ENCODE peak calls at places on chromosomes 6 and 20, in four cellular contexts. One of them, this sample, is unnamed.

GRCh38 chr6:43956478-43956877 is 170.8 kb downstream of the MRPL14 start:
- DNase-seq in IMR-90: no peak
- DNase-seq in mesendoderm: no peak
- DNase-seq in H1: no peak
- DNase-seq in this sample: no peak

GRCh38 chr6:35778437-35778836 is 2.0 kb downstream of the CLPSL2 start:
- DNase-seq in mesendoderm: no peak
- DNase-seq in H1: no peak
- DNase-seq in IMR-90: no peak
- DNase-seq in this sample: no peak

GRCh38 chr20:63754008-63754407 is 14.4 kb downstream of the SLC2A4RG start:
- DNase-seq in mesendoderm: no peak
- DNase-seq in H1: no peak
- DNase-seq in IMR-90: no peak
- DNase-seq in this sample: no peak

GRCh38 chr6:47247227-47247797 is 62.4 kb downstream of the TNFRSF21 start:
- DNase-seq in H1: no peak
- DNase-seq in mesendoderm: no peak
- DNase-seq in IMR-90: no peak
- DNase-seq in this sample: no peak

GRCh38 chr6:132749111-132749510 is 8.6 kb downstream of the VNN2 start:
- DNase-seq in IMR-90: peak
- DNase-seq in mesendoderm: peak
- DNase-seq in H1: no peak
- DNase-seq in this sample: no peak

GRCh38 chr6:7542065-7542877 is 800 bp downstream of the DSP start:
- DNase-seq in H1: no peak
- DNase-seq in mesendoderm: peak
- DNase-seq in IMR-90: no peak
- DNase-seq in this sample: peak

GRCh38 chr6:61217714-61218113 is 1068.3 kb downstream of the KHDRBS2 start:
- DNase-seq in IMR-90: no peak
- DNase-seq in H1: no peak
- DNase-seq in mesendoderm: no peak
- DNase-seq in this sample: no peak

GRCh38 chr6:119501798-119502483 is 152.4 kb upstream of the MAN1A1 start:
- DNase-seq in IMR-90: no peak
- DNase-seq in mesendoderm: no peak
- DNase-seq in H1: no peak
- DNase-seq in this sample: no peak

GRCh38 chr6:153092082-153093013 is 38.7 kb downstream of the RGS17 start:
- DNase-seq in H1: no peak
- DNase-seq in mesendoderm: no peak
- DNase-seq in IMR-90: peak
- DNase-seq in this sample: no peak

GRCh38 chr20:41017448-41018042 is 11.1 kb upstream of the TOP1 start:
- DNase-seq in IMR-90: no peak
- DNase-seq in H1: no peak
- DNase-seq in mesendoderm: peak
- DNase-seq in this sample: no peak

GRCh38 chr6:32208996-32209395 is 14.9 kb downstream of the NOTCH4 start:
- DNase-seq in H1: no peak
- DNase-seq in mesendoderm: no peak
- DNase-seq in IMR-90: no peak
- DNase-seq in this sample: no peak

GRCh38 chr6:134145786-134146185 is 93.4 kb upstream of the SLC2A12 start:
- DNase-seq in IMR-90: peak
- DNase-seq in mesendoderm: peak
- DNase-seq in H1: no peak
- DNase-seq in this sample: no peak

GRCh38 chr6:169811521-169812256 is 60.3 kb downstream of the ERMARD start:
- DNase-seq in H1: no peak
- DNase-seq in IMR-90: no peak
- DNase-seq in mesendoderm: no peak
- DNase-seq in this sample: no peak

GRCh38 chr20:45907219-45907948 is 4.6 kb downstream of the PLTP start:
- DNase-seq in mesendoderm: no peak
- DNase-seq in H1: no peak
- DNase-seq in IMR-90: no peak
- DNase-seq in this sample: no peak

GRCh38 chr6:147141690-147142308 is 62.4 kb upstream of the STXBP5 start:
- DNase-seq in mesendoderm: peak
- DNase-seq in IMR-90: peak
- DNase-seq in H1: no peak
- DNase-seq in this sample: no peak

GRCh38 chr20:51064160-51064559 is 41.3 kb upstream of the KCNG1 start:
- DNase-seq in H1: no peak
- DNase-seq in mesendoderm: no peak
- DNase-seq in IMR-90: no peak
- DNase-seq in this sample: no peak

GRCh38 chr6:28906674-28907073 is 17.1 kb downstream of the TRIM27 start:
- DNase-seq in mesendoderm: no peak
- DNase-seq in IMR-90: no peak
- DNase-seq in H1: no peak
- DNase-seq in this sample: no peak

GRCh38 chr6:158408552-158409130 is 96.4 kb downstream of the TULP4 start:
- DNase-seq in mesendoderm: no peak
- DNase-seq in H1: no peak
- DNase-seq in IMR-90: peak
- DNase-seq in this sample: no peak

GRCh38 chr6:159577564-159577963 is 115.5 kb downstream of the SOD2 start:
- DNase-seq in mesendoderm: peak
- DNase-seq in H1: peak
- DNase-seq in IMR-90: peak
- DNase-seq in this sample: no peak

GRCh38 chr6:153015094-153015645 is 12.7 kb upstream of the MTRF1L start:
- DNase-seq in H1: no peak
- DNase-seq in mesendoderm: peak
- DNase-seq in IMR-90: no peak
- DNase-seq in this sample: no peak

GRCh38 chr20:29301624-29302259 is 1955.7 kb upstream of the DEFB115 start:
- DNase-seq in H1: no peak
- DNase-seq in IMR-90: no peak
- DNase-seq in mesendoderm: no peak
- DNase-seq in this sample: no peak

GRCh38 chr6:34657037-34657306 is 39.6 kb downstream of the ILRUN start:
- DNase-seq in IMR-90: no peak
- DNase-seq in H1: no peak
- DNase-seq in mesendoderm: no peak
- DNase-seq in this sample: no peak

GRCh38 chr6:88670369-88670768 is 293.0 kb downstream of the RNGTT start:
- DNase-seq in H1: no peak
- DNase-seq in IMR-90: no peak
- DNase-seq in mesendoderm: peak
- DNase-seq in this sample: no peak

GRCh38 chr20:25066386-25066785 is 8.4 kb upstream of the ACSS1 start:
- DNase-seq in IMR-90: no peak
- DNase-seq in mesendoderm: no peak
- DNase-seq in H1: no peak
- DNase-seq in this sample: no peak

GRCh38 chr6:11098009-11098408 is 4.4 kb downstream of the SMIM13 start:
- DNase-seq in H1: no peak
- DNase-seq in IMR-90: no peak
- DNase-seq in mesendoderm: no peak
- DNase-seq in this sample: no peak

GRCh38 chr6:11097476-11097875 is 3.8 kb downstream of the SMIM13 start:
- DNase-seq in H1: no peak
- DNase-seq in mesendoderm: no peak
- DNase-seq in IMR-90: no peak
- DNase-seq in this sample: no peak

GRCh38 chr6:11101417-11101816 is 7.8 kb downstream of the SMIM13 start:
- DNase-seq in mesendoderm: no peak
- DNase-seq in IMR-90: no peak
- DNase-seq in H1: no peak
- DNase-seq in this sample: no peak

GRCh38 chr6:11103065-11103464 is 8.5 kb downstream of the ERVFRD-1 start:
- DNase-seq in mesendoderm: no peak
- DNase-seq in IMR-90: no peak
- DNase-seq in H1: no peak
- DNase-seq in this sample: no peak
- H2BK120ac ChIP-seq in mesendoderm: no peak
- H2BK120ac ChIP-seq in IMR-90: no peak
- H2BK120ac ChIP-seq in H1: no peak
- H2BK120ac ChIP-seq in this sample: no peak

DNA sequence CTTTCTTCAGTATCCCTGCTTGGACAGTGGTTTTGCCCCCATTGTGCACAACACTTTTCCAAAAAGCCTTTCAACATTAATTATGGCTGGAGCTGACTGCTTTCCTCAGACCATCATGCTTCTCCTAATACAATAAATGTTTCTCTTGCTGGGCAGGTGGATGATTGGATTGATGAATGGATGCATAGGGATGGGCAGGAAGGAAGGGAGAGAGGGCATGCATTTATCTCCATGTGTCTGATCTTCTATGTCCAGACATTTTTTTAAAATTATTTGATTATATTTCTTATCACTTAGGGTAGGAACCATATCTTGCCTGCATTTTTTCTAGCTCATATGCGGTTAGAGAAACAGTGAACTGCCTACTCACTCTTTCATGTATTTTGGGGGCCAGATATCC is 218.5 kb downstream of the PRL start:
- DNase-seq in mesendoderm: no peak
- DNase-seq in IMR-90: no peak
- DNase-seq in H1: no peak
- DNase-seq in this sample: no peak
- H2BK120ac ChIP-seq in mesendoderm: no peak
- H2BK120ac ChIP-seq in IMR-90: no peak
- H2BK120ac ChIP-seq in H1: no peak
- H2BK120ac ChIP-seq in this sample: no peak

DNA sequence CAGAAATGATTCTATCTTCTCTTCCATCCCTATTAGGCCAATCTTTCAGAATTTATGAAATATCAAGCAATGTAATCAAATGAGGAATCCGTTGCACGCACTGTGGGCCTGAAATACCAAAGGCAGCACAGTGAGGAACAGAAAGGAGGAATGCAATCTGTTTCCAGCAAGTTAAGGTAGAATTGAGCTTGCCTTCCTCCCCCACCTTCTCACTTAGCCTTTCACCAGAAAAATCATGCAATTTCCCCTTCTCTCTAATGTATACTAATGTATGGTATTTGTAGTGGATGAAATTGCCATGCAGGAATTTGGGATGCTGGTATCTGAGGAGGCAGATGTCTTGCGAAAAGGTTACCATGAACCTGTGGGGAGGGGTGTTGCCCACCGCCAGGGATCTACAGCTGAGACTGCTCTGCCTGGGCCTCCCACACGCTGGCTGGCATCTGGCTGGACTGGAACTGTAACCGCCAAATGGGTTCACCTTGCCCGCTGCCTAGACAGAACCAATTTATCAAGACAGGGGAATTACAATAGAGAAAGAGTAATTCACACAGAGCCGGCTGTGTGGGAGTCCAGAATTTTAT is 222.4 kb upstream of the MYLIP start:
- DNase-seq in IMR-90: no peak
- DNase-seq in H1: no peak
- DNase-seq in mesendoderm: no peak
- DNase-seq in this sample: no peak
- H2BK120ac ChIP-seq in IMR-90: no peak
- H2BK120ac ChIP-seq in H1: no peak
- H2BK120ac ChIP-seq in mesendoderm: no peak
- H2BK120ac ChIP-seq in this sample: no peak

GRCh38 chr20:62276448-62276847 is 26.3 kb upstream of the ADRM1 start:
- DNase-seq in IMR-90: no peak
- DNase-seq in mesendoderm: no peak
- DNase-seq in H1: no peak
- DNase-seq in this sample: no peak
- H2BK120ac ChIP-seq in IMR-90: no peak
- H2BK120ac ChIP-seq in mesendoderm: no peak
- H2BK120ac ChIP-seq in H1: no peak
- H2BK120ac ChIP-seq in this sample: no peak

DNA sequence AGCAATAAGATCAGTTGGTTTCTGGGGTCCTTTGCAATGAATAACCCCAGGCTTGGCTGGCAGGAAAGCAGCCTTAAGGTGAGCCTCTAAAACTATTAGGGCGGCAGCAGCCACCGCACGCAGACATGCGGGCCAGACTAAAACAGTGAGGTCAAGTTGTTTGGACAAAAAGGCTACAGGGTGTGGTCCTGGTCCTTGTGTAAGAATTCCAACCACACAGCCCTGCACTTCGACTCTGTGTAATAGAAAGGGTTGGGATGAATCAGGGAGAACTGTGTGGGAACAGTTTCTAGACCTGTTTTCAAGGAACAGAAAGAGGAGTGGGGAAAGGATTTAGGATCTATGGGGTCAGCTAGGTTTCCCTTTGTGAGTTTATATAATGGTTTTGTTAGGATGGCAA is 237.6 kb downstream of the SMOC2 start:
- DNase-seq in H1: no peak
- DNase-seq in IMR-90: no peak
- DNase-seq in mesendoderm: no peak
- DNase-seq in this sample: no peak
- H2BK120ac ChIP-seq in H1: no peak
- H2BK120ac ChIP-seq in IMR-90: no peak
- H2BK120ac ChIP-seq in mesendoderm: no peak
- H2BK120ac ChIP-seq in this sample: no peak

GRCh38 chr6:3714111-3714510 is 37.4 kb downstream of the PXDC1 start:
- DNase-seq in H1: no peak
- DNase-seq in IMR-90: no peak
- DNase-seq in mesendoderm: no peak
- DNase-seq in this sample: no peak

GRCh38 chr6:3714768-3715167 is 36.7 kb downstream of the PXDC1 start:
- DNase-seq in IMR-90: no peak
- DNase-seq in mesendoderm: no peak
- DNase-seq in H1: no peak
- DNase-seq in this sample: no peak

GRCh38 chr6:3711776-3712175 is 39.7 kb downstream of the PXDC1 start:
- DNase-seq in H1: no peak
- DNase-seq in IMR-90: no peak
- DNase-seq in mesendoderm: no peak
- DNase-seq in this sample: no peak

GRCh38 chr6:3712827-3713226 is 38.7 kb downstream of the PXDC1 start:
- DNase-seq in IMR-90: no peak
- DNase-seq in mesendoderm: no peak
- DNase-seq in H1: no peak
- DNase-seq in this sample: no peak

GRCh38 chr6:3713266-3713665 is 38.2 kb downstream of the PXDC1 start:
- DNase-seq in IMR-90: no peak
- DNase-seq in mesendoderm: no peak
- DNase-seq in H1: no peak
- DNase-seq in this sample: no peak
- H2BK120ac ChIP-seq in IMR-90: no peak
- H2BK120ac ChIP-seq in mesendoderm: no peak
- H2BK120ac ChIP-seq in H1: no peak
- H2BK120ac ChIP-seq in this sample: no peak

GRCh38 chr6:39800388-39801032 is 8.3 kb downstream of the DAAM2 start:
- DNase-seq in mesendoderm: no peak
- DNase-seq in IMR-90: no peak
- DNase-seq in H1: no peak
- DNase-seq in this sample: no peak
- H2BK120ac ChIP-seq in mesendoderm: no peak
- H2BK120ac ChIP-seq in IMR-90: no peak
- H2BK120ac ChIP-seq in H1: no peak
- H2BK120ac ChIP-seq in this sample: no peak